ENCODE peak calls at places on chromosomes 7 and 10, in six cellular contexts. R is lower lobe of right lung, A is kidney, M is psoas muscle, U is suprapubic skin, K is GM23248. Q is an unnamed sample.

GRCh38 chr10:124993728-124994451 is 52.0 kb downstream of the ZRANB1 start:
- DNase-seq in M (no peak), R (peak; percentile 39), K (no peak), U (no peak), A (no peak), Q (no peak)

GRCh38 chr10:86411281-86411841 is 44.8 kb upstream of the GRID1 start:
- DNase-seq in M (no peak), K (peak; percentile 86), A (no peak), R (no peak), U (no peak), Q (no peak)

GRCh38 chr10:18414061-18414460 is 237.3 kb downstream of the NSUN6 start:
- DNase-seq in U (no peak), K (no peak), R (peak; percentile 50), M (no peak), A (no peak), Q (no peak)

GRCh38 chr10:118995739-118996138 is 33.8 kb upstream of the NANOS1 start:
- DNase-seq in U (no peak), K (no peak), R (no peak), A (no peak), M (no peak), Q (no peak)

GRCh38 chr7:156764016-156764669 is 123.6 kb downstream of the RNF32 start:
- DNase-seq in K (peak; percentile 87), M (peak; percentile 63), U (no peak), R (peak; percentile 73), A (peak; percentile 89), Q (no peak)

GRCh38 chr10:20181408-20181807 is 365.2 kb downstream of the PLXDC2 start:
- DNase-seq in M (no peak), A (no peak), R (no peak), K (no peak), U (no peak), Q (no peak)

GRCh38 chr7:86558680-86559079 is 85.0 kb upstream of the GRM3 start:
- DNase-seq in A (no peak), K (no peak), R (no peak), U (no peak), M (no peak), Q (no peak)

GRCh38 chr10:73211106-73211811 is 35.8 kb downstream of the DNAJC9 start:
- DNase-seq in M (no peak), K (no peak), R (no peak), U (no peak), A (no peak), Q (no peak)

GRCh38 chr7:81190997-81191747 is 272.3 kb upstream of the SEMA3C start:
- DNase-seq in U (no peak), A (no peak), R (no peak), M (no peak), K (peak; percentile 70), Q (no peak)

GRCh38 chr7:39950473-39951155 is 558 bp downstream of the CDK13 start:
- DNase-seq in R (peak; percentile 79), A (peak; percentile 92), M (peak; percentile 83), K (peak; percentile 70), U (peak; percentile 85), Q (peak; percentile 7)

GRCh38 chr7:9958461-9958860 is 1015.2 kb upstream of the PHF14 start:
- DNase-seq in A (no peak), U (no peak), M (no peak), R (no peak), K (no peak), Q (no peak)

GRCh38 chr7:71990138-71990462 is 422.0 kb downstream of the CALN1 start:
- DNase-seq in K (no peak), R (no peak), A (no peak), U (no peak), M (no peak), Q (no peak)

GRCh38 chr10:87921934-87922688 is 58.7 kb downstream of the PTEN start:
- DNase-seq in K (peak; percentile 22), U (no peak), M (no peak), A (no peak), R (no peak), Q (no peak)

GRCh38 chr10:58778966-58779365 is 266.3 kb downstream of the BICC1 start:
- DNase-seq in K (peak; percentile 68), M (no peak), U (no peak), A (no peak), R (no peak), Q (no peak)

GRCh38 chr7:111855842-111856227 is 293.5 kb upstream of the IMMP2L start:
- DNase-seq in A (no peak), R (no peak), U (no peak), M (no peak), K (peak; percentile 13), Q (no peak)

GRCh38 chr7:116139007-116139406 is 71.3 kb upstream of the TES start:
- DNase-seq in K (peak; percentile 32), A (no peak), M (no peak), U (no peak), R (no peak), Q (no peak)

GRCh38 chr7:2849941-2850766 is 6.0 kb upstream of the GNA12 start:
- DNase-seq in R (no peak), M (no peak), K (no peak), U (no peak), A (no peak), Q (no peak)

GRCh38 chr7:23544913-23545354 is 13.2 kb upstream of the TRA2A start:
- DNase-seq in R (no peak), M (no peak), U (no peak), A (no peak), K (peak; percentile 43), Q (no peak)

GRCh38 chr7:111012799-111013675 is 77.9 kb upstream of the LRRN3 start:
- DNase-seq in A (no peak), R (peak; percentile 45), K (no peak), M (no peak), U (no peak), Q (no peak)

GRCh38 chr7:13920053-13920697 is 69.3 kb downstream of the ETV1 start:
- DNase-seq in M (no peak), R (no peak), U (no peak), K (peak; percentile 93), A (no peak), Q (no peak)

DNA sequence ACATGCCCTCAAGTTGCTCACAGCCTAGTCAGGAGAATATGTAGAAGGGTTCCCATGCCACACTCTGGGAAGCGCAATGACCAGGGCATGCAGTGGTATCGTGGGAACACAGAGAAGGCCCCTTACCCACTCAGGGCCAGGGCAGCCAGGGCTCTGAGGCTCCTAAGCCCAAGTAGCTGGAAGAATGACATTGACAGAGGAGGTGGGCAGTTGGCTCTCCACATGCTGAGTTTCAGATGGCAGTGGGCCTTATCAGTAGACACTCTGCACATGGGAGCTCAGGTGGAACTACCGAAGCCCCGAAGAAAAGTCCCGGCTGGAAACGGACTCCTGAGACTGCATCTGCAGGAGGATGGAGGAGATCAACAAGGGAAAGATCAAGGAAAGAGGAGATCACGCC is 15.7 kb upstream of the SVOPL start:
- DNase-seq in A (no peak), U (no peak), K (no peak), R (no peak), M (no peak), Q (no peak)
- H3K27ac ChIP-seq in A (no peak overlapping the region), U (no peak overlapping the region), K (no peak overlapping the region), R (no peak overlapping the region), M (no peak overlapping the region), Q (no peak overlapping the region)

DNA sequence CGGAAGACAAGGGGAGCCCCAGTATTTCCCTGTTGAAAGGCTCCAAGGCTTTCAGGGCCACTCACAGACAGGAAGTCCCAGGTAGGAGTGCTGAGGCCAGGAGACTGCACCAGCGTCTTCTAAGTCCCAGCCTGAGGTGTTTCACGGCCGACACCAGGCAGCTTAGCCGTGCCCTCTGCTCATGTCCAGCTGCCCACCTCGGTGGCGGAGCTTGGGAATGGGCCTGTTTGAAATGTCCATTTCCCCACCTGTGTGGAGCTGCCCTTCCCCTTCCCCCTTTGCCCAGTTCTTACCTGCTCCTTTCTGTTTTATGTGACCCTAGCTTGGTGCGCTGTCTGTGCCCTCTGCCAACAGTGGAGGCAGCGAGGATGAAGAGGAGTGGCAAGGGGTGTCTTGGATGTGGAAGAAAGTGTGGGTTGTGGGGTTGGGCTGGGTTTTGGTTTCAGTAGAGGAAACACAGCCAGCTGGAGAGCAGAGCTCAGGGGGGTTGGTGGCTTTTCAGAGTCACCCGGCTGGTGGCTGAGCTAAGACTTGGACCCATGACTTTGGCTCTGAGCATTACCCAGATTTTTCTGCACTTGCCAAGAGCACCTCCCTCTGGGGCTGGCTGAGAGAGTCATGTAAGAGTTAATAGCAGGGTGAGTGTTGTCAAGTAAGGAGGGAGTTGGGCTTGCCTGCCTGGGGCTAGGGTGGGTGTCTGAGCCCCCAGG is 37.5 kb downstream of the GBX1 start:
- DNase-seq in R (no peak), A (peak; percentile 36), K (no peak), U (no peak), M (no peak), Q (no peak)
- H3K27ac ChIP-seq in R (no peak overlapping the region), A (no peak overlapping the region), K (no peak overlapping the region), U (no peak overlapping the region), M (no peak overlapping the region), Q (no peak overlapping the region)

DNA sequence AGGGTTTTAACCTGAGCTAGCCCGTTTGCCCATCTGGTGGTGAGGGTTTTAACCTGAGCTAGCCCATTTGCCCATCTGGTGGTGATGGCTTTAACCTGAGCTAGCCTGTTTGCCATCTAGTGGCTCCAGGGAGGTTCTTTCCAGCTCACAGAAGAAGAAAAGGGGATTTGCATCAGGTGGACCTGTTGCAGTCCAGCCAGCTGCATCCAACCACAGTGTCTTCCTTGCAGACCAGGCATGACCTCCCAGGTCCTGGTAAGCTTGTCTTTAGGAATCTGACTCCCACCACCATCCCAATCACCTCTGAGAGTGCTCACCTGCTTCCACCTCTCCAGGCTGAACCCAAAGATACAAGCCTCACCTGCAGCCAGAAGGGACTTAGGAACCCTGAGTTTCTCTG is 62.4 kb upstream of the EMX2 start:
- DNase-seq in R (no peak), M (no peak), U (no peak), A (no peak), K (no peak), Q (no peak)
- H3K27ac ChIP-seq in R (no peak overlapping the region), M (no peak overlapping the region), U (no peak overlapping the region), A (no peak overlapping the region), K (no peak overlapping the region), Q (no peak overlapping the region)

GRCh38 chr7:47496666-47497065 is 85.2 kb downstream of the TNS3 start:
- DNase-seq in M (no peak), R (no peak), K (no peak), A (peak; percentile 41), U (no peak), Q (no peak)

GRCh38 chr7:47496064-47496665 is 85.7 kb downstream of the TNS3 start:
- DNase-seq in K (no peak), M (no peak), R (no peak), U (no peak), A (peak; percentile 42), Q (no peak)

GRCh38 chr7:47495269-47495875 is 86.5 kb downstream of the TNS3 start:
- DNase-seq in R (no peak), A (peak; percentile 67), M (no peak), U (no peak), K (no peak), Q (no peak)

GRCh38 chr7:47498229-47499056 is 83.5 kb downstream of the TNS3 start:
- DNase-seq in K (no peak), R (no peak), A (peak; percentile 80), M (no peak), U (no peak), Q (no peak)

GRCh38 chr7:47497367-47498096 is 84.4 kb downstream of the TNS3 start:
- DNase-seq in M (no peak), A (peak; percentile 43), R (no peak), U (no peak), K (peak; percentile 33), Q (no peak)
- H3K27ac ChIP-seq in M (no peak overlapping the region), A (peak overlapping the region; percentile 85), R (peak overlapping the region; percentile 34), U (no peak overlapping the region), K (no peak overlapping the region), Q (no peak overlapping the region)